ENCODE peak calls at places on chromosome 22, in nine cellular contexts. One of them, this sample, is unnamed.

GRCh38 chr22:48751539-48752437 is 1075.9 kb downstream of the BRD1 start:
- DNase-seq in IMR-90: no peak
- DNase-seq in GM23248: no peak
- DNase-seq in neuronal stem cell: no peak
- DNase-seq in trophoblast cell: no peak
- DNase-seq in kidney: no peak
- DNase-seq in colonic mucosa: peak
- DNase-seq in endodermal cell: peak
- DNase-seq in astrocyte: no peak
- DNase-seq in this sample: no peak

GRCh38 chr22:31346733-31347250 is 646 bp upstream of the PATZ1 start:
- DNase-seq in IMR-90: peak
- DNase-seq in GM23248: peak
- DNase-seq in neuronal stem cell: peak
- DNase-seq in trophoblast cell: no peak
- DNase-seq in kidney: peak
- DNase-seq in colonic mucosa: peak
- DNase-seq in endodermal cell: no peak
- DNase-seq in astrocyte: peak
- DNase-seq in this sample: peak

GRCh38 chr22:46593996-46594946 is 25.9 kb upstream of the GRAMD4 start:
- DNase-seq in IMR-90: no peak
- DNase-seq in GM23248: no peak
- DNase-seq in neuronal stem cell: no peak
- DNase-seq in trophoblast cell: no peak
- DNase-seq in kidney: peak
- DNase-seq in colonic mucosa: no peak
- DNase-seq in endodermal cell: no peak
- DNase-seq in astrocyte: no peak
- DNase-seq in this sample: no peak

GRCh38 chr22:48938741-48939140 is 888.9 kb downstream of the BRD1 start:
- DNase-seq in IMR-90: no peak
- DNase-seq in GM23248: no peak
- DNase-seq in neuronal stem cell: no peak
- DNase-seq in trophoblast cell: no peak
- DNase-seq in kidney: no peak
- DNase-seq in colonic mucosa: peak
- DNase-seq in endodermal cell: peak
- DNase-seq in astrocyte: no peak
- DNase-seq in this sample: no peak

GRCh38 chr22:28341001-28341400 is 338.6 kb downstream of the TTC28 start:
- DNase-seq in IMR-90: peak
- DNase-seq in GM23248: peak
- DNase-seq in neuronal stem cell: no peak
- DNase-seq in trophoblast cell: no peak
- DNase-seq in kidney: no peak
- DNase-seq in colonic mucosa: no peak
- DNase-seq in endodermal cell: no peak
- DNase-seq in astrocyte: peak
- DNase-seq in this sample: peak

GRCh38 chr22:18110194-18110943 is at the start of gene TUBA8:
- DNase-seq in IMR-90: peak
- DNase-seq in GM23248: peak
- DNase-seq in neuronal stem cell: peak
- DNase-seq in trophoblast cell: no peak
- DNase-seq in kidney: peak
- DNase-seq in colonic mucosa: no peak
- DNase-seq in endodermal cell: peak
- DNase-seq in astrocyte: peak
- DNase-seq in this sample: peak

GRCh38 chr22:49042877-49043859 is 784.5 kb downstream of the BRD1 start:
- DNase-seq in IMR-90: no peak
- DNase-seq in GM23248: no peak
- DNase-seq in neuronal stem cell: no peak
- DNase-seq in trophoblast cell: no peak
- DNase-seq in kidney: no peak
- DNase-seq in colonic mucosa: no peak
- DNase-seq in endodermal cell: no peak
- DNase-seq in astrocyte: no peak
- DNase-seq in this sample: no peak

GRCh38 chr22:40498454-40499186 is 128.2 kb downstream of the SGSM3 start:
- DNase-seq in IMR-90: peak
- DNase-seq in GM23248: peak
- DNase-seq in neuronal stem cell: no peak
- DNase-seq in trophoblast cell: peak
- DNase-seq in kidney: no peak
- DNase-seq in colonic mucosa: no peak
- DNase-seq in endodermal cell: peak
- DNase-seq in astrocyte: peak
- DNase-seq in this sample: peak

GRCh38 chr22:35315855-35316745 is 16.4 kb downstream of the TOM1 start:
- DNase-seq in IMR-90: no peak
- DNase-seq in GM23248: no peak
- DNase-seq in neuronal stem cell: no peak
- DNase-seq in trophoblast cell: peak
- DNase-seq in kidney: no peak
- DNase-seq in colonic mucosa: no peak
- DNase-seq in endodermal cell: no peak
- DNase-seq in astrocyte: no peak
- DNase-seq in this sample: no peak

GRCh38 chr22:43421914-43422615 is 10.3 kb downstream of the MPPED1 start:
- DNase-seq in IMR-90: no peak
- DNase-seq in GM23248: no peak
- DNase-seq in neuronal stem cell: no peak
- DNase-seq in trophoblast cell: no peak
- DNase-seq in kidney: peak
- DNase-seq in colonic mucosa: no peak
- DNase-seq in endodermal cell: no peak
- DNase-seq in astrocyte: no peak
- DNase-seq in this sample: no peak

GRCh38 chr22:44597616-44598015 is 99.6 kb upstream of the RTL6 start:
- DNase-seq in IMR-90: peak
- DNase-seq in GM23248: peak
- DNase-seq in neuronal stem cell: no peak
- DNase-seq in trophoblast cell: no peak
- DNase-seq in kidney: no peak
- DNase-seq in colonic mucosa: no peak
- DNase-seq in endodermal cell: no peak
- DNase-seq in astrocyte: no peak
- DNase-seq in this sample: no peak

GRCh38 chr22:34334893-34335292 is 414.6 kb upstream of the LARGE1 start:
- DNase-seq in IMR-90: no peak
- DNase-seq in GM23248: no peak
- DNase-seq in neuronal stem cell: no peak
- DNase-seq in trophoblast cell: no peak
- DNase-seq in kidney: no peak
- DNase-seq in colonic mucosa: no peak
- DNase-seq in endodermal cell: no peak
- DNase-seq in astrocyte: no peak
- DNase-seq in this sample: no peak

GRCh38 chr22:30434775-30435315 is 9.3 kb downstream of the MTFP1 start:
- DNase-seq in IMR-90: no peak
- DNase-seq in GM23248: peak
- DNase-seq in neuronal stem cell: no peak
- DNase-seq in trophoblast cell: no peak
- DNase-seq in kidney: peak
- DNase-seq in colonic mucosa: no peak
- DNase-seq in endodermal cell: no peak
- DNase-seq in astrocyte: no peak
- DNase-seq in this sample: no peak

GRCh38 chr22:31088233-31088986 is 7.3 kb downstream of the SMTN start:
- DNase-seq in IMR-90: no peak
- DNase-seq in GM23248: no peak
- DNase-seq in neuronal stem cell: no peak
- DNase-seq in trophoblast cell: no peak
- DNase-seq in kidney: no peak
- DNase-seq in colonic mucosa: no peak
- DNase-seq in endodermal cell: no peak
- DNase-seq in astrocyte: no peak
- DNase-seq in this sample: no peak

GRCh38 chr22:29133603-29134133 is 60.8 kb downstream of the KREMEN1 start:
- DNase-seq in IMR-90: no peak
- DNase-seq in GM23248: no peak
- DNase-seq in neuronal stem cell: no peak
- DNase-seq in trophoblast cell: no peak
- DNase-seq in kidney: no peak
- DNase-seq in colonic mucosa: no peak
- DNase-seq in endodermal cell: no peak
- DNase-seq in astrocyte: no peak
- DNase-seq in this sample: no peak

GRCh38 chr22:31618057-31618456 is 44.0 kb downstream of the PISD start:
- DNase-seq in IMR-90: no peak
- DNase-seq in GM23248: no peak
- DNase-seq in neuronal stem cell: no peak
- DNase-seq in trophoblast cell: peak
- DNase-seq in kidney: no peak
- DNase-seq in colonic mucosa: peak
- DNase-seq in endodermal cell: peak
- DNase-seq in astrocyte: no peak
- DNase-seq in this sample: no peak

GRCh38 chr22:19176175-19176630 is 2.3 kb downstream of the SLC25A1 start:
- DNase-seq in IMR-90: no peak
- DNase-seq in GM23248: no peak
- DNase-seq in neuronal stem cell: no peak
- DNase-seq in trophoblast cell: no peak
- DNase-seq in kidney: no peak
- DNase-seq in colonic mucosa: no peak
- DNase-seq in endodermal cell: peak
- DNase-seq in astrocyte: no peak
- DNase-seq in this sample: no peak

GRCh38 chr22:43488031-43488892 is 76.4 kb downstream of the MPPED1 start:
- DNase-seq in IMR-90: no peak
- DNase-seq in GM23248: no peak
- DNase-seq in neuronal stem cell: no peak
- DNase-seq in trophoblast cell: no peak
- DNase-seq in kidney: peak
- DNase-seq in colonic mucosa: no peak
- DNase-seq in endodermal cell: peak
- DNase-seq in astrocyte: no peak
- DNase-seq in this sample: no peak

GRCh38 chr22:30026751-30027150 is 53.5 kb upstream of the HORMAD2 start:
- DNase-seq in IMR-90: no peak
- DNase-seq in GM23248: no peak
- DNase-seq in neuronal stem cell: no peak
- DNase-seq in trophoblast cell: no peak
- DNase-seq in kidney: no peak
- DNase-seq in colonic mucosa: no peak
- DNase-seq in endodermal cell: no peak
- DNase-seq in astrocyte: no peak
- DNase-seq in this sample: no peak

GRCh38 chr22:37551981-37552380 is 8.3 kb upstream of the CDC42EP1 start:
- DNase-seq in IMR-90: no peak
- DNase-seq in GM23248: no peak
- DNase-seq in neuronal stem cell: no peak
- DNase-seq in trophoblast cell: no peak
- DNase-seq in kidney: no peak
- DNase-seq in colonic mucosa: no peak
- DNase-seq in endodermal cell: no peak
- DNase-seq in astrocyte: no peak
- DNase-seq in this sample: no peak

GRCh38 chr22:25970348-25970995 is 198.8 kb upstream of the SEZ6L start:
- DNase-seq in IMR-90: no peak
- DNase-seq in GM23248: no peak
- DNase-seq in neuronal stem cell: peak
- DNase-seq in trophoblast cell: no peak
- DNase-seq in kidney: no peak
- DNase-seq in colonic mucosa: no peak
- DNase-seq in endodermal cell: peak
- DNase-seq in astrocyte: no peak
- DNase-seq in this sample: no peak

GRCh38 chr22:20531154-20531403 is 23.7 kb downstream of the MED15 start:
- DNase-seq in IMR-90: no peak
- DNase-seq in GM23248: no peak
- DNase-seq in neuronal stem cell: no peak
- DNase-seq in trophoblast cell: no peak
- DNase-seq in kidney: no peak
- DNase-seq in colonic mucosa: no peak
- DNase-seq in endodermal cell: no peak
- DNase-seq in astrocyte: no peak
- DNase-seq in this sample: no peak
- H3K9ac ChIP-seq in IMR-90: peak
- H3K9ac ChIP-seq in GM23248: peak
- H3K9ac ChIP-seq in neuronal stem cell: peak
- H3K9ac ChIP-seq in trophoblast cell: no peak
- H3K9ac ChIP-seq in kidney: peak
- H3K9ac ChIP-seq in colonic mucosa: peak
- H3K9ac ChIP-seq in endodermal cell: no peak
- H3K9ac ChIP-seq in astrocyte: peak
- H3K9ac ChIP-seq in this sample: peak

DNA sequence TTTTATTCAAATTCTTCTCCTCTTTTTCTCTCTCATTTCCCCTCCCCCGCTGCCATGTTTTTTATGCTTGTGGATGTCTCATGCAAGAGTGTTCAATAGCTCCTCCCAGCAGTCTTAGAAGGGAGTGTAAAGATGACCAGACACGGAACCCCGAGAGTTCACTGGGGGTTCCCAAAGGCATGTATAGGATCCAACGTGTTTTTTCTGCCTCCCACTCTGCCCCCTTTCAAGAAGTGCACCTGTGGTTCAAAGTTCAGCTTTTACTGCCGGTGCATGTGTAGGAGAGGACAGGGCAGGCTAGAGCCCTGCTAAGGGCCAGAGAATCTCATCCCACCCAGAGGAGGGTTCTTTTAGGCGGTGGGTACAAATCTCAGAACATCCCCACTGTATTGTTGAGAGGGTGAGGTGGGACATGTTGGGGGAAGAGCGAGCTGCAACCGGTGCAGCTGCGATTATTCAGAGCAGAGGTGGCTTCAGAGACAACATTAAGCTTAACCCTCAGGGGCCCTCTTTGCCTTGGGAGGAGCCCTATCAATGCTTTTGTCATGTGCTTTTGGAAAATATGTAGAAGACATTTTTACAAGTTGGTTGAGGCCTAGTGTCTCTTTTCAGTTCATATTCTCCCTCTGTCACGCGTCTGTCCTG is 14.5 kb downstream of the MIF start:
- DNase-seq in IMR-90: no peak
- DNase-seq in GM23248: no peak
- DNase-seq in neuronal stem cell: no peak
- DNase-seq in trophoblast cell: no peak
- DNase-seq in kidney: no peak
- DNase-seq in colonic mucosa: peak
- DNase-seq in endodermal cell: no peak
- DNase-seq in astrocyte: no peak
- DNase-seq in this sample: no peak
- H3K9ac ChIP-seq in IMR-90: no peak
- H3K9ac ChIP-seq in GM23248: no peak
- H3K9ac ChIP-seq in neuronal stem cell: no peak
- H3K9ac ChIP-seq in trophoblast cell: no peak
- H3K9ac ChIP-seq in kidney: no peak
- H3K9ac ChIP-seq in colonic mucosa: peak
- H3K9ac ChIP-seq in endodermal cell: no peak
- H3K9ac ChIP-seq in astrocyte: no peak
- H3K9ac ChIP-seq in this sample: no peak

GRCh38 chr22:32661737-32662586 is 139.5 kb upstream of the TIMP3 start:
- DNase-seq in IMR-90: peak
- DNase-seq in GM23248: peak
- DNase-seq in neuronal stem cell: no peak
- DNase-seq in trophoblast cell: peak
- DNase-seq in kidney: no peak
- DNase-seq in colonic mucosa: no peak
- DNase-seq in endodermal cell: no peak
- DNase-seq in astrocyte: peak
- DNase-seq in this sample: no peak
- H3K9ac ChIP-seq in IMR-90: peak
- H3K9ac ChIP-seq in GM23248: no peak
- H3K9ac ChIP-seq in neuronal stem cell: no peak
- H3K9ac ChIP-seq in trophoblast cell: no peak
- H3K9ac ChIP-seq in kidney: no peak
- H3K9ac ChIP-seq in colonic mucosa: no peak
- H3K9ac ChIP-seq in endodermal cell: no peak
- H3K9ac ChIP-seq in astrocyte: no peak
- H3K9ac ChIP-seq in this sample: no peak

GRCh38 chr22:36366291-36366708 is 21.5 kb downstream of the MYH9 start:
- DNase-seq in IMR-90: peak
- DNase-seq in GM23248: no peak
- DNase-seq in neuronal stem cell: no peak
- DNase-seq in trophoblast cell: no peak
- DNase-seq in kidney: peak
- DNase-seq in colonic mucosa: no peak
- DNase-seq in endodermal cell: peak
- DNase-seq in astrocyte: no peak
- DNase-seq in this sample: no peak
- H3K9ac ChIP-seq in IMR-90: peak
- H3K9ac ChIP-seq in GM23248: no peak
- H3K9ac ChIP-seq in neuronal stem cell: peak
- H3K9ac ChIP-seq in trophoblast cell: no peak
- H3K9ac ChIP-seq in kidney: peak
- H3K9ac ChIP-seq in colonic mucosa: peak
- H3K9ac ChIP-seq in endodermal cell: no peak
- H3K9ac ChIP-seq in astrocyte: peak
- H3K9ac ChIP-seq in this sample: no peak